ENCODE peak calls at places on chromosomes 6 and 20, in six cellular contexts. One of them, this sample, is unnamed.

GRCh38 chr6:98977606-98978292 is 30.0 kb upstream of the FBXL4 start:
- DNase-seq in uterus: no peak
- DNase-seq in psoas muscle: no peak
- DNase-seq in tibial artery: no peak
- DNase-seq in CD8-positive, alpha-beta memory T cell: no peak
- DNase-seq in ovary: no peak
- DNase-seq in this sample: no peak

GRCh38 chr6:32112436-32112980 is 3.4 kb upstream of the TNXB start:
- DNase-seq in uterus: peak; percentile 73
- DNase-seq in psoas muscle: peak; percentile 85
- DNase-seq in tibial artery: no peak
- DNase-seq in CD8-positive, alpha-beta memory T cell: no peak
- DNase-seq in ovary: peak; percentile 51
- DNase-seq in this sample: no peak

GRCh38 chr6:17790486-17790885 is 83.8 kb upstream of the NUP153 start:
- DNase-seq in uterus: no peak
- DNase-seq in psoas muscle: no peak
- DNase-seq in tibial artery: no peak
- DNase-seq in CD8-positive, alpha-beta memory T cell: no peak
- DNase-seq in ovary: no peak
- DNase-seq in this sample: no peak

GRCh38 chr6:110485461-110485860 is 9.0 kb upstream of the SLC22A16 start:
- DNase-seq in uterus: no peak
- DNase-seq in psoas muscle: no peak
- DNase-seq in tibial artery: no peak
- DNase-seq in CD8-positive, alpha-beta memory T cell: no peak
- DNase-seq in ovary: no peak
- DNase-seq in this sample: no peak

GRCh38 chr6:113068569-113068968 is 721.4 kb downstream of the RFPL4B start:
- DNase-seq in uterus: no peak
- DNase-seq in psoas muscle: no peak
- DNase-seq in tibial artery: no peak
- DNase-seq in CD8-positive, alpha-beta memory T cell: no peak
- DNase-seq in ovary: no peak
- DNase-seq in this sample: no peak

GRCh38 chr20:43936371-43936770 is 21.7 kb downstream of the TOX2 start:
- DNase-seq in uterus: no peak
- DNase-seq in psoas muscle: no peak
- DNase-seq in tibial artery: no peak
- DNase-seq in CD8-positive, alpha-beta memory T cell: no peak
- DNase-seq in ovary: no peak
- DNase-seq in this sample: no peak

GRCh38 chr6:72654101-72654618 is 32.3 kb downstream of the KCNQ5 start:
- DNase-seq in uterus: no peak
- DNase-seq in psoas muscle: no peak
- DNase-seq in tibial artery: no peak
- DNase-seq in CD8-positive, alpha-beta memory T cell: no peak
- DNase-seq in ovary: no peak
- DNase-seq in this sample: no peak

GRCh38 chr20:36269507-36269906 is 33.2 kb downstream of the AAR2 start:
- DNase-seq in uterus: no peak
- DNase-seq in psoas muscle: no peak
- DNase-seq in tibial artery: no peak
- DNase-seq in CD8-positive, alpha-beta memory T cell: no peak
- DNase-seq in ovary: no peak
- DNase-seq in this sample: no peak

GRCh38 chr6:78908621-78909020 is 41.3 kb downstream of the IRAK1BP1 start:
- DNase-seq in uterus: no peak
- DNase-seq in psoas muscle: no peak
- DNase-seq in tibial artery: no peak
- DNase-seq in CD8-positive, alpha-beta memory T cell: no peak
- DNase-seq in ovary: no peak
- DNase-seq in this sample: no peak

GRCh38 chr6:78192057-78192456 is 539.2 kb downstream of the MEI4 start:
- DNase-seq in uterus: no peak
- DNase-seq in psoas muscle: no peak
- DNase-seq in tibial artery: no peak
- DNase-seq in CD8-positive, alpha-beta memory T cell: no peak
- DNase-seq in ovary: no peak
- DNase-seq in this sample: no peak

GRCh38 chr6:85464722-85465150 is 14.9 kb downstream of the NT5E start:
- DNase-seq in uterus: no peak
- DNase-seq in psoas muscle: no peak
- DNase-seq in tibial artery: no peak
- DNase-seq in CD8-positive, alpha-beta memory T cell: no peak
- DNase-seq in ovary: no peak
- DNase-seq in this sample: no peak

GRCh38 chr6:135250751-135251356 is 69.7 kb downstream of the MYB start:
- DNase-seq in uterus: no peak
- DNase-seq in psoas muscle: no peak
- DNase-seq in tibial artery: no peak
- DNase-seq in CD8-positive, alpha-beta memory T cell: no peak
- DNase-seq in ovary: no peak
- DNase-seq in this sample: no peak

GRCh38 chr6:163250122-163250521 is 164.4 kb upstream of the QKI start:
- DNase-seq in uterus: no peak
- DNase-seq in psoas muscle: no peak
- DNase-seq in tibial artery: no peak
- DNase-seq in CD8-positive, alpha-beta memory T cell: no peak
- DNase-seq in ovary: no peak
- DNase-seq in this sample: no peak

GRCh38 chr6:157203312-157203744 is 120.0 kb downstream of the TMEM242 start:
- DNase-seq in uterus: no peak
- DNase-seq in psoas muscle: no peak
- DNase-seq in tibial artery: no peak
- DNase-seq in CD8-positive, alpha-beta memory T cell: no peak
- DNase-seq in ovary: no peak
- DNase-seq in this sample: no peak

GRCh38 chr6:170286246-170286933 is 4.5 kb downstream of the DLL1 start:
- DNase-seq in uterus: no peak
- DNase-seq in psoas muscle: peak; percentile 69
- DNase-seq in tibial artery: no peak
- DNase-seq in CD8-positive, alpha-beta memory T cell: no peak
- DNase-seq in ovary: peak; percentile 48
- DNase-seq in this sample: no peak

GRCh38 chr6:17710331-17710730 is 3.6 kb upstream of the NUP153 start:
- DNase-seq in uterus: no peak
- DNase-seq in psoas muscle: no peak
- DNase-seq in tibial artery: no peak
- DNase-seq in CD8-positive, alpha-beta memory T cell: no peak
- DNase-seq in ovary: no peak
- DNase-seq in this sample: no peak

GRCh38 chr20:46998497-46999190 is 104.0 kb downstream of the EYA2 start:
- DNase-seq in uterus: no peak
- DNase-seq in psoas muscle: no peak
- DNase-seq in tibial artery: no peak
- DNase-seq in CD8-positive, alpha-beta memory T cell: no peak
- DNase-seq in ovary: no peak
- DNase-seq in this sample: no peak

GRCh38 chr6:39218868-39219567 is 10.3 kb downstream of the KCNK5 start:
- DNase-seq in uterus: no peak
- DNase-seq in psoas muscle: no peak
- DNase-seq in tibial artery: no peak
- DNase-seq in CD8-positive, alpha-beta memory T cell: no peak
- DNase-seq in ovary: no peak
- DNase-seq in this sample: no peak
- H3K4me1 ChIP-seq in uterus: no peaks in the 10 kb centered on the region
- H3K4me1 ChIP-seq in psoas muscle: no peaks in the 10 kb centered on the region
- H3K4me1 ChIP-seq in tibial artery: no peaks in the 10 kb centered on the region
- H3K4me1 ChIP-seq in CD8-positive, alpha-beta memory T cell: peaks cover 4% of the 10 kb centered on the region
- H3K4me1 ChIP-seq in ovary: peaks cover 29% of the 10 kb centered on the region
- H3K4me1 ChIP-seq in this sample: no peaks in the 10 kb centered on the region

GRCh38 chr20:21102252-21102609 is 3.9 kb downstream of the LINC00237 start:
- DNase-seq in uterus: no peak
- DNase-seq in psoas muscle: no peak
- DNase-seq in tibial artery: peak; percentile 42
- DNase-seq in CD8-positive, alpha-beta memory T cell: no peak
- DNase-seq in ovary: no peak
- DNase-seq in this sample: no peak
- H3K4me1 ChIP-seq in uterus: no peaks in the 10 kb centered on the region
- H3K4me1 ChIP-seq in psoas muscle: peaks cover 39% of the 10 kb centered on the region
- H3K4me1 ChIP-seq in tibial artery: no peaks in the 10 kb centered on the region
- H3K4me1 ChIP-seq in CD8-positive, alpha-beta memory T cell: peaks cover 44% of the 10 kb centered on the region
- H3K4me1 ChIP-seq in ovary: peaks cover 3% of the 10 kb centered on the region
- H3K4me1 ChIP-seq in this sample: peaks cover 38% of the 10 kb centered on the region

DNA sequence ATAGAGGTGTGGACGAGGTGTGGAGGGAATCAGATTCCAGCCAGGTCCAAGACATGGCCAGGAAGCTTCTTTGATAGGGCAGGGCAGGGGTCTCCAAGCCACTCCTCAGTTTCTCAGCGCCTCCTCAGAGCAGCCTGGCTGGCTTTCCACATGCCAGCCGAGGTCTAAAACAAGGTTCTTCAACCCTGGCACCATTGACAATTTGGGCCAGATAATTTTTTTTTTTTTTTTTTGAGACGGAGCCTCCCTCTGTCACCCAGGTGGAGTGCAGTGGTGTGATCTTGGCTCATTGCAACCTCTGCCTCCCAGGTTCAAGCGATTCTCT is 21.3 kb upstream of the CHMP4B start:
- DNase-seq in uterus: no peak
- DNase-seq in psoas muscle: peak; percentile 45
- DNase-seq in tibial artery: no peak
- DNase-seq in CD8-positive, alpha-beta memory T cell: no peak
- DNase-seq in ovary: no peak
- DNase-seq in this sample: no peak
- H3K4me1 ChIP-seq in uterus: no peaks in the 10 kb centered on the region
- H3K4me1 ChIP-seq in psoas muscle: peaks cover 19% of the 10 kb centered on the region
- H3K4me1 ChIP-seq in tibial artery: no peaks in the 10 kb centered on the region
- H3K4me1 ChIP-seq in CD8-positive, alpha-beta memory T cell: peaks cover 6% of the 10 kb centered on the region
- H3K4me1 ChIP-seq in ovary: no peaks in the 10 kb centered on the region
- H3K4me1 ChIP-seq in this sample: no peaks in the 10 kb centered on the region

GRCh38 chr6:129684323-129684884 is 25.6 kb downstream of the ARHGAP18 start:
- DNase-seq in uterus: no peak
- DNase-seq in psoas muscle: no peak
- DNase-seq in tibial artery: no peak
- DNase-seq in CD8-positive, alpha-beta memory T cell: no peak
- DNase-seq in ovary: no peak
- DNase-seq in this sample: no peak

GRCh38 chr6:129680633-129681032 is 29.3 kb downstream of the ARHGAP18 start:
- DNase-seq in uterus: no peak
- DNase-seq in psoas muscle: no peak
- DNase-seq in tibial artery: no peak
- DNase-seq in CD8-positive, alpha-beta memory T cell: no peak
- DNase-seq in ovary: no peak
- DNase-seq in this sample: no peak

GRCh38 chr6:129685640-129686031 is 24.3 kb downstream of the ARHGAP18 start:
- DNase-seq in uterus: no peak
- DNase-seq in psoas muscle: no peak
- DNase-seq in tibial artery: no peak
- DNase-seq in CD8-positive, alpha-beta memory T cell: no peak
- DNase-seq in ovary: no peak
- DNase-seq in this sample: no peak

GRCh38 chr6:129684903-129685639 is 24.9 kb downstream of the ARHGAP18 start:
- DNase-seq in uterus: no peak
- DNase-seq in psoas muscle: no peak
- DNase-seq in tibial artery: no peak
- DNase-seq in CD8-positive, alpha-beta memory T cell: no peak
- DNase-seq in ovary: no peak
- DNase-seq in this sample: no peak

GRCh38 chr6:129683606-129684322 is 26.2 kb downstream of the ARHGAP18 start:
- DNase-seq in uterus: peak; percentile 71
- DNase-seq in psoas muscle: peak; percentile 84
- DNase-seq in tibial artery: peak; percentile 86
- DNase-seq in CD8-positive, alpha-beta memory T cell: peak; percentile 58
- DNase-seq in ovary: no peak
- DNase-seq in this sample: peak; percentile 67
- H3K4me1 ChIP-seq in uterus: no peaks in the 10 kb centered on the region
- H3K4me1 ChIP-seq in psoas muscle: peaks cover 51% of the 10 kb centered on the region
- H3K4me1 ChIP-seq in tibial artery: no peaks in the 10 kb centered on the region
- H3K4me1 ChIP-seq in CD8-positive, alpha-beta memory T cell: peaks cover 49% of the 10 kb centered on the region
- H3K4me1 ChIP-seq in ovary: peaks cover 4% of the 10 kb centered on the region
- H3K4me1 ChIP-seq in this sample: peaks cover 38% of the 10 kb centered on the region

DNA sequence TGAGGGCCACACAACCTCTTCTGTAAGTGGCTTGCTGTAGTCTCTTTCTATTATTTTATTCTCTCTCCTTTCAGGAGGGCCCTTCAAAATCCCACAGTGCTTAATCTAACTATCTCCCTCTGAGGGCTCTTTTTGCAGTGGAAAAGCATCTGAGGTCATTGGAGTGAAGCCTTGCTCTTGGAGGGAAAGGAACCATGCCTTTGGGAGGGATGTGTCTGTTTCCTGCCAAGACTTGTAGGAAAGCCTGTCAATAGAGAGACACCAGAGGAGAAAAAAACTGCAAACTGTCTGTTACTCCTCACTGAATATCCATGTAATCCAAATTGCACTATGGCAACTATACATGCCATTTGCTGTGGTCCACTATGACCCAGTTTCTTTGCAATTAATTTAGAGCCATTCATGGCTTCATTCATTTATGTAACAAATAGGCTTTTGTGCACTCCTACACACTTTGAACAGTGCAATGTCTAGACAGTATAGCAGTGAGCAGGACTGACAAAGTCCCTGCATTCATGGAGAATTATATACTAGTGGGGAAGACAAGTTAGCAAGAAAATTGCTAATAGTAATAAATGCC is 296.4 kb downstream of the SLC35F1 start:
- DNase-seq in uterus: no peak
- DNase-seq in psoas muscle: no peak
- DNase-seq in tibial artery: no peak
- DNase-seq in CD8-positive, alpha-beta memory T cell: no peak
- DNase-seq in ovary: no peak
- DNase-seq in this sample: no peak
- H3K4me1 ChIP-seq in uterus: no peaks in the 10 kb centered on the region
- H3K4me1 ChIP-seq in psoas muscle: no peaks in the 10 kb centered on the region
- H3K4me1 ChIP-seq in tibial artery: no peaks in the 10 kb centered on the region
- H3K4me1 ChIP-seq in CD8-positive, alpha-beta memory T cell: no peaks in the 10 kb centered on the region
- H3K4me1 ChIP-seq in ovary: no peaks in the 10 kb centered on the region
- H3K4me1 ChIP-seq in this sample: no peaks in the 10 kb centered on the region

GRCh38 chr6:148385379-148385778 is 42.7 kb downstream of the SASH1 start:
- DNase-seq in uterus: no peak
- DNase-seq in psoas muscle: no peak
- DNase-seq in tibial artery: no peak
- DNase-seq in CD8-positive, alpha-beta memory T cell: no peak
- DNase-seq in ovary: no peak
- DNase-seq in this sample: no peak

GRCh38 chr6:148382856-148383255 is 40.2 kb downstream of the SASH1 start:
- DNase-seq in uterus: no peak
- DNase-seq in psoas muscle: no peak
- DNase-seq in tibial artery: no peak
- DNase-seq in CD8-positive, alpha-beta memory T cell: no peak
- DNase-seq in ovary: no peak
- DNase-seq in this sample: no peak

GRCh38 chr6:148379481-148379880 is 36.8 kb downstream of the SASH1 start:
- DNase-seq in uterus: no peak
- DNase-seq in psoas muscle: no peak
- DNase-seq in tibial artery: no peak
- DNase-seq in CD8-positive, alpha-beta memory T cell: no peak
- DNase-seq in ovary: no peak
- DNase-seq in this sample: no peak

GRCh38 chr6:148379966-148380653 is 37.5 kb downstream of the SASH1 start:
- DNase-seq in uterus: no peak
- DNase-seq in psoas muscle: peak; percentile 60
- DNase-seq in tibial artery: peak; percentile 35
- DNase-seq in CD8-positive, alpha-beta memory T cell: no peak
- DNase-seq in ovary: no peak
- DNase-seq in this sample: no peak

GRCh38 chr6:148383658-148384417 is 41.2 kb downstream of the SASH1 start:
- DNase-seq in uterus: no peak
- DNase-seq in psoas muscle: no peak
- DNase-seq in tibial artery: no peak
- DNase-seq in CD8-positive, alpha-beta memory T cell: no peak
- DNase-seq in ovary: no peak
- DNase-seq in this sample: no peak
- H3K4me1 ChIP-seq in uterus: no peaks in the 10 kb centered on the region
- H3K4me1 ChIP-seq in psoas muscle: peaks cover 13% of the 10 kb centered on the region
- H3K4me1 ChIP-seq in tibial artery: no peaks in the 10 kb centered on the region
- H3K4me1 ChIP-seq in CD8-positive, alpha-beta memory T cell: no peaks in the 10 kb centered on the region
- H3K4me1 ChIP-seq in ovary: no peaks in the 10 kb centered on the region
- H3K4me1 ChIP-seq in this sample: no peaks in the 10 kb centered on the region

GRCh38 chr6:41508479-41508878 is 37.7 kb upstream of the FOXP4 start:
- DNase-seq in uterus: no peak
- DNase-seq in psoas muscle: no peak
- DNase-seq in tibial artery: no peak
- DNase-seq in CD8-positive, alpha-beta memory T cell: no peak
- DNase-seq in ovary: no peak
- DNase-seq in this sample: no peak
- H3K4me1 ChIP-seq in uterus: peaks cover 7% of the 10 kb centered on the region
- H3K4me1 ChIP-seq in psoas muscle: peaks cover 17% of the 10 kb centered on the region
- H3K4me1 ChIP-seq in tibial artery: peaks cover 5% of the 10 kb centered on the region
- H3K4me1 ChIP-seq in CD8-positive, alpha-beta memory T cell: peaks cover 4% of the 10 kb centered on the region
- H3K4me1 ChIP-seq in ovary: peaks cover 3% of the 10 kb centered on the region
- H3K4me1 ChIP-seq in this sample: peaks cover 18% of the 10 kb centered on the region